ENCODE peak calls at places on chromosome 2, in seven cellular contexts. D is HuH-7.5; C is HepG2; A is fibroblast of lung; J is activated effector memory CD4-positive, alpha-beta T cell treated with Interleukin-2 at 50 U/mL for 16 hours; F is sigmoid colon; K is pancreas. Q is an unnamed sample.

GRCh38 chr2:29017716-29018275 is 36.7 kb downstream of the TOGARAM2 start:
- DNase-seq in F (no peak), D (no peak), A (no peak), J (no peak), C (no peak), K (no peak), Q (no peak)

GRCh38 chr2:140526575-140526974 is 1604.2 kb downstream of the LRP1B start:
- DNase-seq in C (no peak), J (no peak), A (no peak), D (no peak), K (no peak), F (no peak), Q (no peak)

GRCh38 chr2:20382965-20383800 is 32.5 kb upstream of the PUM2 start:
- DNase-seq in A (peak), C (no peak), J (no peak), D (no peak), K (no peak), F (no peak), Q (no peak)

GRCh38 chr2:240784629-240785423 is 35.2 kb downstream of the KIF1A start:
- DNase-seq in J (no peak), D (no peak), C (no peak), K (no peak), A (no peak), F (peak), Q (no peak)

GRCh38 chr2:183927367-183928355 is 670.7 kb upstream of the ZNF804A start:
- DNase-seq in D (no peak), J (no peak), K (no peak), A (peak), C (no peak), F (peak), Q (no peak)

GRCh38 chr2:3823748-3824147 is 120.4 kb downstream of the DCDC2C start:
- DNase-seq in D (no peak), C (no peak), F (no peak), K (no peak), J (no peak), A (peak), Q (no peak)

GRCh38 chr2:239609162-239609561 is 208.3 kb upstream of the HDAC4 start:
- DNase-seq in A (no peak), F (peak), C (no peak), J (no peak), K (no peak), D (no peak), Q (peak)

GRCh38 chr2:176176233-176176632 is 12.2 kb upstream of the HOXD1 start:
- DNase-seq in K (no peak), F (no peak), J (no peak), D (no peak), C (no peak), A (no peak), Q (no peak)

GRCh38 chr2:43127208-43127940 is 99.0 kb downstream of the ZFP36L2 start:
- DNase-seq in F (peak), C (peak), A (peak), D (peak), J (peak), K (peak), Q (peak)

GRCh38 chr2:127314193-127314988 is 20.4 kb upstream of the ERCC3 start:
- DNase-seq in J (no peak), C (no peak), D (no peak), F (no peak), A (no peak), K (no peak), Q (no peak)

GRCh38 chr2:179057737-179058136 is 7.8 kb upstream of the CCDC141 start:
- DNase-seq in D (no peak), F (no peak), K (no peak), J (no peak), C (no peak), A (no peak), Q (no peak)

GRCh38 chr2:167953790-167954189 is 293.6 kb downstream of the STK39 start:
- DNase-seq in A (no peak), K (no peak), F (no peak), J (no peak), C (no peak), D (no peak), Q (no peak)